ENCODE peak calls at places on chromosomes 11 and 22, in seven cellular contexts. W is HFF-Myc, X is AG04450, Z is thyroid gland, A is uterus, T is A549, I is mucosa of descending colon. J is an unnamed sample.

GRCh38 chr22:20996598-20997535 is 5.1 kb downstream of the THAP7 start:
- DNase-seq in A (no peak), I (no peak), T (no peak), Z (no peak), X (no peak), W (no peak), J (no peak)

GRCh38 chr11:10930961-10931760 is 73.3 kb upstream of the ZBED5 start:
- DNase-seq in W (no peak), I (peak), T (peak), Z (peak), A (peak), X (peak), J (peak)

GRCh38 chr11:8277691-8278090 is 14.0 kb upstream of the LMO1 start:
- DNase-seq in A (peak), I (no peak), W (no peak), X (no peak), T (no peak), Z (no peak), J (peak)

GRCh38 chr11:76724162-76724768 is 53.7 kb upstream of the LRRC32 start:
- DNase-seq in X (no peak), Z (no peak), A (no peak), I (no peak), W (no peak), T (no peak), J (no peak)

GRCh38 chr11:75079546-75079945 is 17.1 kb downstream of the OR2AT4 start:
- DNase-seq in Z (no peak), W (no peak), I (no peak), X (no peak), T (no peak), A (no peak), J (no peak)

GRCh38 chr11:1298695-1299492 is 10.5 kb downstream of the TOLLIP start:
- DNase-seq in W (no peak), Z (peak), X (no peak), I (peak), T (peak), A (peak), J (peak)

GRCh38 chr11:83933008-83933407 is 646.8 kb upstream of the CCDC90B start:
- DNase-seq in T (no peak), I (no peak), W (no peak), Z (no peak), A (no peak), X (no peak), J (no peak)

GRCh38 chr22:36215976-36216375 is 14.4 kb upstream of the APOL4 start:
- DNase-seq in A (no peak), W (no peak), X (no peak), Z (no peak), T (no peak), I (no peak), J (no peak)

GRCh38 chr22:24325105-24325757 is 54.6 kb downstream of the SPECC1L start:
- DNase-seq in Z (no peak), I (no peak), A (no peak), W (peak), T (peak), X (peak), J (peak)

GRCh38 chr11:89175796-89176195 is 1.9 kb upstream of the TYR start:
- DNase-seq in Z (no peak), T (no peak), A (no peak), W (no peak), X (no peak), I (no peak), J (no peak)

GRCh38 chr22:35598396-35598710 is 18.8 kb downstream of the MB start:
- DNase-seq in A (no peak), Z (no peak), T (no peak), I (no peak), X (no peak), W (no peak), J (no peak)

DNA sequence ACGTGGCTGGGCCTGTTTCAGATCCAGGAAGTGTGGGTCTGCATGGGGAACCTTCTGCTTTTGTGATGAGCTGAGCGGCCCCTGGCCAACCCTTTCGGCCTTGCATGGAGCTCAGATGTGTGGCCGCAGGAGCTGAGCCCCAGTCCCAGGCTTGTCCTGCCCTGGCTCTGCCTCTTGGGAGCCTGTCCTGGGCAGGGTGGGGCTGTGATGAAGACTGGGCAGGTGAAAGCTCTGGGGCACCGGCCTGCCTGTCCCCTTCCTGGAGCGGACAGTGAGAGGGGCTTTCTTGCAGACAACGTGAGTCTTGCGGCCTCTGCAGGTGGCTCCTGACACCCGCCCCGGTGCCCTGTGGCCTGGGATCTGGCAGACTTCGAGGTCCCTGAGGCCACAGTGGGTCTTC is 1296.6 kb downstream of the BRD1 start:
- DNase-seq in W (no peak), X (no peak), Z (no peak), T (no peak), A (no peak), I (no peak), J (no peak)
- H3K4me3 ChIP-seq in W (no peak), X (no peak), Z (no peak), T (no peak), A (no peak), I (no peak), J (no peak)

GRCh38 chr11:37657645-37658044 is 1059.6 kb upstream of the RAG2 start:
- DNase-seq in Z (no peak), A (no peak), X (no peak), W (peak), T (no peak), I (no peak), J (peak)
- TF ChIP-seq CTCF in Z (no peak), A (no peak), X (peak), W (peak), T (no peak), I (no peak), J (peak)

GRCh38 chr22:19117111-19117512 is 5.1 kb downstream of the DGCR2 start:
- DNase-seq in I (peak), Z (peak), T (no peak), W (no peak), A (no peak), X (no peak), J (no peak)

GRCh38 chr22:19118601-19118880 is 3.7 kb downstream of the DGCR2 start:
- DNase-seq in A (no peak), X (no peak), Z (no peak), W (no peak), T (no peak), I (no peak), J (no peak)

GRCh38 chr22:19113429-19113828 is 8.8 kb downstream of the DGCR2 start:
- DNase-seq in W (no peak), A (no peak), I (no peak), X (no peak), T (no peak), Z (no peak), J (no peak)

GRCh38 chr22:19114984-19115552 is 7.1 kb downstream of the DGCR2 start:
- DNase-seq in A (no peak), I (no peak), Z (no peak), X (no peak), T (no peak), W (no peak), J (no peak)

DNA sequence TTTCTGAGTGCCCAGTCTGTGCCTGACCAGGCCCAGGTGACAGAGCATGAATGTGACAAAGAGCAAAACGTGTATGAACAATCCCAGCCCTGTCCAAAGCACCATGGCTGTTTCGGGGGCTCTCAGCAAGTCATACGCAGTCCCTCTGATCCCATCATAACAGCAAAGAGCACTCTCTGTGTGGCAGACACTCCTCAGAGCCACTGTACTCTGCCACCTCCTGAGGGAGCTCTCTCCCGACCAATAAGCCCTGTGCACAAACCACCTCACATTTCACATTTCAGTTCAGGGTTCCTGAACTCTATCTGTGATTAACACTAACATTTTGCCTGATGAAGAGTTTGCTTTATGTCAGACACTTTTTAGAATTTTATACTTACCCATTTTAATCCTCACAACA is 6.6 kb downstream of the DGCR2 start:
- DNase-seq in X (no peak), W (no peak), Z (no peak), T (no peak), A (no peak), I (no peak), J (peak)
- H3K4me3 ChIP-seq in X (no peak), W (no peak), Z (no peak), T (no peak), A (no peak), I (no peak), J (no peak)

DNA sequence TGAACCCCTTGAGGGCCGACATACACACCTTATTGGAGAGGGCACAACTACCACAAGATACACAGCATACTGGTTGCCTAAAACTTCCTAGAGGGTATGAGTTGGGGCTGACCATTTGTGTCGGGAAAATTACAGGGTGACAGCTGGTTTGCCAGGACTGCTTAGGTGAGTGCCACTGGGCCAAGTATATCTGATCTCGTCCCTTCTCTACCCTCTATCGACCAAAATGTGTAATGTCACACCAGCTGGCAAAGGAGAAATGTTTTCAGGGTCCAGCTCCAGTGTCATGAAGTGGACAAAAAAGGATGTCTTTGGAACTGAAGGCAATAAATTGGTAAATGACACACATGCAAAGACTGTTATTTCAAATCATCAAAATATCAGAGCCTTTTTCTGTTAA is 126.1 kb downstream of the PGR start:
- DNase-seq in X (no peak), Z (no peak), W (no peak), A (no peak), T (peak), I (no peak), J (peak)
- TF ChIP-seq CTCF in X (peak), Z (no peak), W (no peak), A (no peak), T (no peak), I (no peak), J (peak)

GRCh38 chr11:117986981-117987495 is 844 bp downstream of the IL10RA start:
- DNase-seq in I (no peak), X (no peak), A (no peak), W (no peak), T (no peak), Z (no peak), J (peak)
- H3K4me3 ChIP-seq in I (peak), X (no peak), A (peak), W (no peak), T (no peak), Z (no peak), J (no peak)

DNA sequence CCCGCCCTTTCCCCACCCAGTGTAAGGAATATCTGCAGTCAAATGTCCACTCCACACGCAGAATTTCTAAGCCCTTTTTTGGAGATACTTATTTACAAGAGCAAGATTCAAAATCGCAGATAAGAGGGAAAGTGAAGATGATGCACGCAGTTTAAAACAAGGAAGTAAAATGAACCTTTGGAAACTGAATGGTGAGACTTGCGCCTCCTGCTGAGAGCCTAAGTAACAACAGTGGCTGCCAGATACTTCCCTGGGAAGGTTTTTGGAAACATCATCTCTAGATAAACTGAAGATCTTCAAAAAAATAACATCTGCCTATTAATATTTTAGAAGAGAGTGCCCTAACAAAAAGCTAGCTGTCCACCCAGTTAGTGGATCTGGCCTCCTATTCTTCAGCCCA is 963.1 kb upstream of the FAT3 start:
- DNase-seq in T (no peak), I (no peak), A (no peak), W (no peak), Z (no peak), X (no peak), J (no peak)
- TF ChIP-seq CTCF in T (no peak), I (no peak), A (no peak), W (no peak), Z (no peak), X (no peak), J (no peak)

GRCh38 chr11:34355726-34356125 is 2.1 kb downstream of the ABTB2 start:
- DNase-seq in W (no peak), A (no peak), X (no peak), T (no peak), Z (no peak), I (no peak), J (no peak)
- H3K4me3 ChIP-seq in W (peak), A (peak), X (peak), T (peak), Z (no peak), I (no peak), J (no peak)

DNA sequence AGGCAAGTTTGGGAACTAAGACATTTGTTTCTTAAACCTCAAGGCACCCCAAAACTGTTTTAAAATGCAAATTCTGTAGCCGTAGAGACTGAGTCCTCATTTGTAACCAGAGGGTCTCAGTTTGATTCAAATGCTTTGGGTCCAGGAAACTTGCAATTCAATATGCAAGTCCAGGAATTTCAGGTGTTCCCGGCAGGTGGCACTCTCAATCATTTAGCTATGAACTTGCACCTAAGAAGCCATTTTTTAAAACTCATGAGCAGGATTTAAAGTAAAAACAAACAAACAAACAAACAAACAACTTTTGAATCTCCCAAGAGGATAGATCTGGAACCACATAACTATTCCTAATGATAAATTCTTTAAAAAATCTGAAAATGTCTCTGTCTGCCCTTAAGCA is 8.7 kb upstream of the ABTB2 start:
- DNase-seq in W (no peak), A (no peak), Z (peak), X (no peak), I (no peak), T (no peak), J (peak)
- TF ChIP-seq CTCF in W (no peak), A (no peak), Z (no peak), X (no peak), I (no peak), T (peak), J (peak)

GRCh38 chr11:124612045-124612444 is 817 bp downstream of the PANX3 start:
- DNase-seq in Z (no peak), A (no peak), T (no peak), W (no peak), X (no peak), I (no peak), J (no peak)
- H3K4me3 ChIP-seq in Z (no peak), A (no peak), T (no peak), W (no peak), X (no peak), I (no peak), J (no peak)